ENCODE peak calls at places on chromosomes 7 and 10, in eight cellular contexts. M is adrenal gland, Y is fibroblast of the aortic adventitia, K is PC-9, R is sigmoid colon, A is IMR-90, Z is cardiac muscle cell, N is transverse colon. Q is an unnamed sample.

GRCh38 chr10:55628260-55628701 is 732.8 kb downstream of the ZWINT start:
- DNase-seq in A (no peak), N (no peak), R (no peak), K (no peak), Z (peak), Y (no peak), M (peak), Q (no peak)

GRCh38 chr7:104207731-104208420 is at the start of gene ORC5:
- DNase-seq in M (peak), N (peak), K (peak), Z (peak), A (peak), Y (peak), R (peak), Q (peak)

GRCh38 chr10:89535185-89536012 is at the start of gene SLC16A12:
- DNase-seq in Z (peak), A (no peak), K (no peak), R (no peak), N (no peak), Y (no peak), M (peak), Q (peak)

GRCh38 chr10:100101526-100102076 is 19.9 kb upstream of the CPN1 start:
- DNase-seq in Z (no peak), Y (peak), R (no peak), A (peak), N (peak), K (no peak), M (no peak), Q (no peak)

GRCh38 chr10:93180402-93181040 is 106.8 kb downstream of the CYP26A1 start:
- DNase-seq in N (peak), R (peak), Y (peak), M (peak), Z (no peak), K (no peak), A (peak), Q (peak)

GRCh38 chr7:47743898-47744612 is 162.1 kb upstream of the TNS3 start:
- DNase-seq in R (no peak), Z (peak), K (no peak), M (no peak), Y (no peak), A (no peak), N (no peak), Q (no peak)

GRCh38 chr7:150665882-150666281 is 19.6 kb upstream of the GIMAP2 start:
- DNase-seq in K (no peak), A (no peak), Y (no peak), N (no peak), M (no peak), R (no peak), Z (no peak), Q (no peak)

GRCh38 chr10:25113231-25114035 is 61.4 kb upstream of the GPR158 start:
- DNase-seq in A (peak), R (peak), K (peak), M (peak), Y (peak), N (peak), Z (peak), Q (peak)

GRCh38 chr10:98391578-98391991 is 23.4 kb downstream of the PYROXD2 start:
- DNase-seq in M (no peak), N (no peak), R (peak), A (peak), Y (peak), K (no peak), Z (no peak), Q (peak)

GRCh38 chr10:100554902-100555301 is 19.2 kb downstream of the HIF1AN start:
- DNase-seq in K (no peak), Y (no peak), N (no peak), R (no peak), A (peak), M (no peak), Z (no peak), Q (no peak)

GRCh38 chr7:131654668-131655326 is 98.4 kb upstream of the PODXL start:
- DNase-seq in M (peak), Z (peak), Y (peak), N (peak), K (peak), A (peak), R (peak), Q (peak)

GRCh38 chr10:113038183-113038582 is 88.1 kb downstream of the TCF7L2 start:
- DNase-seq in N (peak), Y (no peak), R (peak), A (no peak), K (no peak), M (no peak), Z (no peak), Q (no peak)

GRCh38 chr10:110456523-110457091 is 41.1 kb upstream of the DUSP5 start:
- DNase-seq in Y (peak), A (peak), M (peak), R (peak), K (peak), Z (no peak), N (no peak), Q (no peak)

GRCh38 chr7:51256244-51256781 is 60.3 kb downstream of the COBL start:
- DNase-seq in R (no peak), Y (no peak), M (no peak), A (no peak), N (peak), Z (no peak), K (no peak), Q (no peak)

GRCh38 chr7:22728416-22729029 is 1.5 kb downstream of the IL6 start:
- DNase-seq in K (peak), M (no peak), A (peak), R (no peak), Z (peak), Y (peak), N (no peak), Q (no peak)
- TF ChIP-seq CTCF in K (peak), M (peak), A (peak), R (no peak), Z (peak), Y (peak), N (peak), Q (no peak)

GRCh38 chr7:95730493-95731280 is 41.7 kb upstream of the DYNC1I1 start:
- DNase-seq in N (no peak), R (no peak), Y (no peak), Z (peak), K (no peak), A (no peak), M (peak), Q (no peak)

GRCh38 chr7:95723583-95724180 is 48.7 kb upstream of the DYNC1I1 start:
- DNase-seq in R (no peak), K (peak), M (peak), A (peak), N (no peak), Z (peak), Y (peak), Q (peak)

GRCh38 chr7:95725170-95725569 is 47.2 kb upstream of the DYNC1I1 start:
- DNase-seq in A (no peak), N (no peak), Z (peak), K (no peak), R (no peak), Y (no peak), M (no peak), Q (no peak)
- TF ChIP-seq CTCF in A (no peak), N (no peak), Z (no peak), K (no peak), R (no peak), Y (no peak), M (no peak), Q (no peak)

DNA sequence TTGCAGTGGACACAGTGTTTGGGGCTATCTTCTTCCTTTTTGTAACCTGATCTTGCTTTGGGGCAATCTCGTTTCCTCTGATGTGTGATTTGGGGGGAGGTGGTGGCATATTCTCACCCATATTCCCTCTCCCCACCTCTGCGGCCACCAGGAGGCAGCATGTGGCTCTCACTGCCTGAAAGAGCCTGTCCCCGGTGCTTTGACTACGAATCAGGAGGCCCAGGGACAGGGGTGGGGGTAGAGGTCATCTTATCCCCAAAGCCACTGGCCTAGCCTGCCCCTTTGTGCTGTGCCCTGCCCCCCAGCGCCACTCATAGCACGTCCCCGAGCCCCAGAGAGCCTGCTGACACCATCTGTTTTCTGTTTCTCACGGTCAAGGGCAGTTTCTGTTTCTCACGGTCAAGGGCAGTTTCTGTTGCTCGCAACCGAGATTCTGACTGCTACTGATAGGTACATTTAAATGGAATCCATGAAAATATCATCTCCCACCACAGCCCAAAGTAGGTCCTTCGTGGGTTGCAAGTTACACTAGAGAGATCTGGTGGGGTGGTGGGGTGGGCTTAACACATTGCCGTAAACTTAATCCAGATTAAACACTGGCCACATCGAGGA is 28.2 kb downstream of the PHYH start:
- DNase-seq in N (peak), Y (no peak), R (no peak), A (peak), M (peak), K (peak), Z (peak), Q (peak)
- TF ChIP-seq CTCF in N (peak), Y (peak), R (no peak), A (peak), M (no peak), K (peak), Z (peak), Q (no peak)

DNA sequence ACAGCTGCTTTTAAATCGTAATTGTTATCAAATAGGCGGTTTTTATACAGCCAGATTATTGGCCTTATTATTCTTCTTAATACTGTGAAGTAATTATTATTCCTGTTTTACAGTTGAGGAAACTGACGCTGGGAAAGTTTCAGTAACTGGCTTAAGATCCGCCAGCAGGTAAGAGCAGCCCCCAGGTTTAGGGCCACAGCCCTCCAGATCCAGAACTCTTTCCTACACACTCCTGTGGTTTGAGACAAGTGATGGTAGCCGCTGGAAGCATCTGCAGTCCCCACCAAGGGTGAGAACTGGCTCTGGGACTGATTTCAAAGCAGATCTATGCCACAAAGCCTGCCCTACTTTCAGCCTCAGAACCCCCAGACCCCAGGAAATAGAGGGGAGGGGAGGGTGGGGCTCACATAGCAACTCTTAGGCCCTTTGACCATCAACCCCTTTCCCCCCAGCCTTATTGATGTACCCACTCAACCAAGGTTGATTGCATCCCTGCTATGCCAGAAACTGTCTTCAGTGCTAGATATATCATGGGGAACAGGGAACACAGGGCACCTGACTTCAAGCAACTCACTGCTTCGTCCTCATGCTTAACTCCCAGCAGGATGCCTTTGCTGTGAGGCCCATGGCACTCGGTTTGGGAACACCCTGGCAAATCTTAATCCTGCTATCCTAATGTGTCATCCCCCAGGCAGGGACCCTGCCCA is 2.9 kb upstream of the UNC5B start:
- DNase-seq in Z (no peak), M (no peak), N (no peak), A (no peak), Y (no peak), R (no peak), K (no peak), Q (no peak)
- TF ChIP-seq CTCF in Z (no peak), M (no peak), N (no peak), A (no peak), Y (no peak), R (no peak), K (peak), Q (no peak)

DNA sequence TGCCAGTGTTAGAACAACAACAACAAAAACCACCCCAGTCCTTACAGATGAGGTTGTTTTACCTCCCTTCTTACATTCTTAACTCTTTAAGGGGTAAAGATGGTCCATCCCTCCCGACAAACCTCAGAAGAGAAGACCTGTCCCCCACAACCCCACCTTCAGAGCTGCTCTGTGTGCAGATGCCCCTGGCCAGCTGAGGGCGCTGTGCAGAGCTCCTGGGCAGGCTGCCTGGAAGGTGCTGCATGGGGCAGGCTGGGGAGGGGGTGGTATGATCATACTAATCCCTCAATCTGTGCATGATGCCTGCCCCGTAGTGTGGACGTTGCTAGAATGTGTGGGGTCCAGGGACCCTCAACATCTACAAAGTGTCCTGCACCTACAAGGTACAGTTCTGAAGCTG is 387.1 kb downstream of the INHBA start:
- DNase-seq in Z (no peak), A (no peak), N (peak), K (no peak), R (no peak), Y (no peak), M (peak), Q (no peak)
- TF ChIP-seq CTCF in Z (peak), A (no peak), N (peak), K (peak), R (no peak), Y (peak), M (peak), Q (no peak)